ENCODE peak calls at places on chromosomes 16 and 17, in five cellular contexts. One of them, this sample, is unnamed. For H3K4me1, the result is how much of the 10 kb centered on the place peaks cover.

GRCh38 chr17:18186271-18186982 is 2.8 kb downstream of the ALKBH5 start:
- DNase-seq in IMR-90: peak
- DNase-seq in astrocyte: peak
- DNase-seq in neural progenitor cell: no peak
- DNase-seq in K562: no peak
- DNase-seq in this sample: no peak

GRCh38 chr17:49699967-49700575 is 7.7 kb downstream of the SLC35B1 start:
- DNase-seq in IMR-90: no peak
- DNase-seq in astrocyte: no peak
- DNase-seq in neural progenitor cell: no peak
- DNase-seq in K562: no peak
- DNase-seq in this sample: no peak

GRCh38 chr16:72202014-72202413 is 30.1 kb upstream of the PMFBP1 start:
- DNase-seq in IMR-90: no peak
- DNase-seq in astrocyte: no peak
- DNase-seq in neural progenitor cell: no peak
- DNase-seq in K562: no peak
- DNase-seq in this sample: no peak

GRCh38 chr17:83089322-83090156 is 10.1 kb downstream of the METRNL start:
- DNase-seq in IMR-90: no peak
- DNase-seq in astrocyte: no peak
- DNase-seq in neural progenitor cell: no peak
- DNase-seq in K562: no peak
- DNase-seq in this sample: no peak

GRCh38 chr17:41692722-41693521 is 4.2 kb downstream of the EIF1 start:
- DNase-seq in IMR-90: peak
- DNase-seq in astrocyte: no peak
- DNase-seq in neural progenitor cell: no peak
- DNase-seq in K562: no peak
- DNase-seq in this sample: no peak

GRCh38 chr16:75265911-75266701 is 14.7 kb upstream of the BCAR1 start:
- DNase-seq in IMR-90: peak
- DNase-seq in astrocyte: no peak
- DNase-seq in neural progenitor cell: peak
- DNase-seq in K562: peak
- DNase-seq in this sample: peak

GRCh38 chr17:13425390-13425789 is 176.3 kb downstream of the HS3ST3A1 start:
- DNase-seq in IMR-90: no peak
- DNase-seq in astrocyte: no peak
- DNase-seq in neural progenitor cell: no peak
- DNase-seq in K562: no peak
- DNase-seq in this sample: no peak

GRCh38 chr17:77834170-77835115 is 124.1 kb upstream of the TNRC6C start:
- DNase-seq in IMR-90: peak
- DNase-seq in astrocyte: peak
- DNase-seq in neural progenitor cell: peak
- DNase-seq in K562: peak
- DNase-seq in this sample: no peak

GRCh38 chr16:20821682-20822081 is 15.4 kb downstream of the REXO5 start:
- DNase-seq in IMR-90: no peak
- DNase-seq in astrocyte: no peak
- DNase-seq in neural progenitor cell: no peak
- DNase-seq in K562: no peak
- DNase-seq in this sample: no peak

GRCh38 chr16:31452631-31453106 is 6.6 kb upstream of the ARMC5 start:
- DNase-seq in IMR-90: peak
- DNase-seq in astrocyte: peak
- DNase-seq in neural progenitor cell: no peak
- DNase-seq in K562: peak
- DNase-seq in this sample: no peak

DNA sequence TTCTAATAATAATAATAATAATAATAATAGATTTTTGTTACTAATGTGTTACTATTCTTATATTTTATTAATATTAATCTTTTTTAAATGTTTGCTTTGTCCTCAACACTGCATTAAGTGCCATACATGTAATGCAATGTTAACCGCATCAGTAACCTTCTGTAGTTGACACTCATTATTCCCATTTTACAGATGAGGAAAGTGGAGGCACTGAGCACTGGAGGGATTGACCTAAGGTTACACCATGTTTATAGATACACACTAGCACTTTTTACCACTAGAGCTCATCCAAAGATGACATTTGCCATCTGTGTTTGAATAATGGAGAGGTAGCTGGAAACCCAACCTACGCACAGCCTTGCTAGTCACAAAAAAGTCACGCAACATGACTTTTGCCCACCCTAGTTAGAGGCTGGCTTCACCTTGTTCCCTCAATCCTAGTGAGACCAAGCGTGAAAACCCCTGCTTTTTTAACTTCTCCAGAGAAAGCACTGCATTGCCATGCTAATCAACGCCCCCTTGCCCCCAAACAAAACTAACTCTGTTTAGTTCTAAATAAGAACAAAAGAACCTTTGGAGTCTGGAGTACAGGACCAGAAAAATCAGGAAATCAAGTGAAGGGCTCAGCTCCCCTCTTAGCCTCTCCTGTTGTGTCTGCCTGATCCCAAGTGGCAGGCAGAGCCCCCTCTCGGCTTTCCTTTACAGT is 2.3 kb downstream of the ARSG start:
- DNase-seq in IMR-90: no peak
- DNase-seq in astrocyte: no peak
- DNase-seq in neural progenitor cell: peak
- DNase-seq in K562: no peak
- DNase-seq in this sample: no peak
- H3K4me3 ChIP-seq in IMR-90: no peak
- H3K4me3 ChIP-seq in astrocyte: no peak
- H3K4me3 ChIP-seq in neural progenitor cell: no peak
- H3K4me3 ChIP-seq in K562: no peak
- H3K4me3 ChIP-seq in this sample: no peak

GRCh38 chr17:38597375-38597774 is 8.4 kb downstream of the SRCIN1 start:
- DNase-seq in IMR-90: no peak
- DNase-seq in astrocyte: no peak
- DNase-seq in neural progenitor cell: no peak
- DNase-seq in K562: no peak
- DNase-seq in this sample: no peak
- H3K4me1 ChIP-seq in IMR-90: under half
- H3K4me1 ChIP-seq in astrocyte: under half
- H3K4me1 ChIP-seq in neural progenitor cell: half or more
- H3K4me1 ChIP-seq in K562: under half
- H3K4me1 ChIP-seq in this sample: under half

DNA sequence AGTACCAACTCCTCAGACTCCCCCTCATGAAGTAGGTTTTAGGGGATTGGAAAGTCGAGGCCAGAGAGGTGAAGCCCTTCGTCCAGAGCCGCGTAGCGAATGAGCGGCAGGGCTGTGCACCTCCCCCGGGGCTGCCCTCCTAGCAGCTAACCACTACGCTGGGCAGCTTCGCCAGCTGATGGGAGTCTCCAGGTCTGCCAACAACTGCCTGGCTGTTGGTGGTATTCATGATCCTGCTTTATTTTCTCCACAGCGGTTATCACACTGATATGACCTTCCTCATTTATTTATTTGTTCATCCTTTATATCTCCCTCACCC is 773 bp upstream of the NETO2 start:
- DNase-seq in IMR-90: no peak
- DNase-seq in astrocyte: no peak
- DNase-seq in neural progenitor cell: no peak
- DNase-seq in K562: no peak
- DNase-seq in this sample: no peak
- H2AFZ ChIP-seq in IMR-90: peak
- H2AFZ ChIP-seq in astrocyte: peak
- H2AFZ ChIP-seq in neural progenitor cell: peak
- H2AFZ ChIP-seq in K562: peak
- H2AFZ ChIP-seq in this sample: no peak

DNA sequence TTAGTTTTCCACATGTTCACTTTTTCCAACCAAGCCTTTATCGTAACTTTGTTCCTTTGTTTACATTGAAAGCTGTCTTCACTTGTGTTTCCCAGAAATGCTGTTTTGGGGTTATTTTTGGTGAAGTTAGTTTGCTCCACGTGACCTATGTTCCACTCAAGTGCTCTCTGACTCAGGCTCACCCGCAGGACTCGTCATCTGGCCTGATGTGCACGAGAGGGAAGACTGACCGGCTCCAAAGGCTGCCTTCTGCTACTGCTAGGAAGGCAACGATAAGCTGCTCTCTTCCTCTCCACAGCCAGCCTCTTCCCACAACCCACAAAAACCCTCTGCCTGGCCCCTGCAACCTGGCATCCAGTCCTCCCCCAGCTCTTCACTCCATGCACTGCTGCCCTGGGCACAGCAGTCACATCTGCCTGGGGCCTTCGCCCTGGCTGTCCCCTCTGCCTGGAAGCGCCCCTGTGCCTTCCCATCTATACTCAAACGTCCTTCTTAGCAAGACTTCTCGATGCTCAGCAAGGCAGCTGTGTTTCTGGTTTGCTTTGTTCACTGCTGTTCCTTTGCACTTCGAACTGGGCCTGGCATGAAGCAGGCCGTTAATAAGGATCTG is 28.0 kb downstream of the ZCCHC14 start:
- DNase-seq in IMR-90: peak
- DNase-seq in astrocyte: peak
- DNase-seq in neural progenitor cell: no peak
- DNase-seq in K562: peak
- DNase-seq in this sample: no peak
- H3K4me3 ChIP-seq in IMR-90: no peak
- H3K4me3 ChIP-seq in astrocyte: peak
- H3K4me3 ChIP-seq in neural progenitor cell: no peak
- H3K4me3 ChIP-seq in K562: peak
- H3K4me3 ChIP-seq in this sample: no peak

GRCh38 chr17:56786989-56787482 is 46.7 kb downstream of the C17orf67 start:
- DNase-seq in IMR-90: peak
- DNase-seq in astrocyte: peak
- DNase-seq in neural progenitor cell: no peak
- DNase-seq in K562: no peak
- DNase-seq in this sample: peak
- H3K4me1 ChIP-seq in IMR-90: under half
- H3K4me1 ChIP-seq in astrocyte: under half
- H3K4me1 ChIP-seq in neural progenitor cell: under half
- H3K4me1 ChIP-seq in K562: under half
- H3K4me1 ChIP-seq in this sample: under half

GRCh38 chr16:57535680-57536305 is 578 bp downstream of the CCDC102A start:
- DNase-seq in IMR-90: peak
- DNase-seq in astrocyte: peak
- DNase-seq in neural progenitor cell: peak
- DNase-seq in K562: peak
- DNase-seq in this sample: peak
- H2AFZ ChIP-seq in IMR-90: peak
- H2AFZ ChIP-seq in astrocyte: peak
- H2AFZ ChIP-seq in neural progenitor cell: peak
- H2AFZ ChIP-seq in K562: peak
- H2AFZ ChIP-seq in this sample: peak

GRCh38 chr17:63478814-63479494 is 2.1 kb downstream of the ACE start:
- DNase-seq in IMR-90: peak
- DNase-seq in astrocyte: peak
- DNase-seq in neural progenitor cell: peak
- DNase-seq in K562: peak
- DNase-seq in this sample: peak

GRCh38 chr17:63476494-63476856 is 386 bp upstream of the ACE start:
- DNase-seq in IMR-90: no peak
- DNase-seq in astrocyte: no peak
- DNase-seq in neural progenitor cell: peak
- DNase-seq in K562: peak
- DNase-seq in this sample: peak

GRCh38 chr17:63479495-63480184 is 2.8 kb downstream of the ACE start:
- DNase-seq in IMR-90: no peak
- DNase-seq in astrocyte: no peak
- DNase-seq in neural progenitor cell: no peak
- DNase-seq in K562: no peak
- DNase-seq in this sample: no peak

GRCh38 chr17:63476857-63477470 is at the start of gene ACE:
- DNase-seq in IMR-90: peak
- DNase-seq in astrocyte: peak
- DNase-seq in neural progenitor cell: peak
- DNase-seq in K562: peak
- DNase-seq in this sample: peak

GRCh38 chr17:63477471-63478440 is 895 bp downstream of the ACE start:
- DNase-seq in IMR-90: no peak
- DNase-seq in astrocyte: no peak
- DNase-seq in neural progenitor cell: no peak
- DNase-seq in K562: no peak
- DNase-seq in this sample: no peak
- H3K4me3 ChIP-seq in IMR-90: peak
- H3K4me3 ChIP-seq in astrocyte: peak
- H3K4me3 ChIP-seq in neural progenitor cell: peak
- H3K4me3 ChIP-seq in K562: peak
- H3K4me3 ChIP-seq in this sample: peak

GRCh38 chr16:50040710-50041109 is 15.7 kb downstream of the CNEP1R1 start:
- DNase-seq in IMR-90: no peak
- DNase-seq in astrocyte: no peak
- DNase-seq in neural progenitor cell: no peak
- DNase-seq in K562: no peak
- DNase-seq in this sample: no peak

GRCh38 chr16:50038756-50039529 is 13.9 kb downstream of the CNEP1R1 start:
- DNase-seq in IMR-90: no peak
- DNase-seq in astrocyte: no peak
- DNase-seq in neural progenitor cell: no peak
- DNase-seq in K562: no peak
- DNase-seq in this sample: peak

GRCh38 chr16:50043358-50043757 is 18.3 kb downstream of the CNEP1R1 start:
- DNase-seq in IMR-90: no peak
- DNase-seq in astrocyte: no peak
- DNase-seq in neural progenitor cell: no peak
- DNase-seq in K562: no peak
- DNase-seq in this sample: no peak

GRCh38 chr16:50037791-50038190 is 12.8 kb downstream of the CNEP1R1 start:
- DNase-seq in IMR-90: peak
- DNase-seq in astrocyte: no peak
- DNase-seq in neural progenitor cell: no peak
- DNase-seq in K562: no peak
- DNase-seq in this sample: no peak

DNA sequence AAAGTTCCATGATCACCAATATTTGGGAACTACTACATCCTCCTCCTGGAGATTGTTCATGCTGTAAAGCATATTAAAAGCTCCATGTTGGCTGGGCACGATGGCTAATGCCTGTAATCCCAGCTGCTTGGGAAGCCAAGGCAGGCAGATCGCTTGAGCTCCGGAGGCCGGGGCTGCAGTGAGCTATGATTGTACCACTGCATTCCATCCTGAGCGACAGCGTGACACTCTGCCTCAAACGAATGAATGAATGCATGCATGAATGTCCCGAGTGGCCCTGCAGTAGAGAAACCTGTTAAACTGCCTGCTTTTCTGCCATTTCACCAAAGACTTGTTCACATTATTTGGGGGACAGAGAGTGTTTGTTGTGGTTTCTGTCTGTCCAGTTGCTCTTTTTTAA is 15.0 kb downstream of the CNEP1R1 start:
- DNase-seq in IMR-90: no peak
- DNase-seq in astrocyte: no peak
- DNase-seq in neural progenitor cell: no peak
- DNase-seq in K562: no peak
- DNase-seq in this sample: no peak
- H3K4me1 ChIP-seq in IMR-90: under half
- H3K4me1 ChIP-seq in astrocyte: under half
- H3K4me1 ChIP-seq in neural progenitor cell: under half
- H3K4me1 ChIP-seq in K562: under half
- H3K4me1 ChIP-seq in this sample: under half

This sample was measured in OCI-LY7.